ENCODE peak calls at places on chromosomes 12 and 14, in eight cellular contexts. Z, Y, Q, L, T, R, N and M are unnamed samples.

GRCh38 chr12:15772405-15773018 is 16.7 kb downstream of the EPS8 start:
- DNase-seq in R (no peak), T (peak; percentile 43), Y (no peak), L (peak; percentile 55), N (no peak), Z (no peak), Q (no peak), M (no peak)

GRCh38 chr12:92255741-92256140 is 110.1 kb upstream of the BTG1 start:
- DNase-seq in N (no peak), Z (no peak), L (no peak), T (no peak), Q (no peak), Y (no peak), R (no peak), M (no peak)

GRCh38 chr12:57477710-57478681 is 1.7 kb downstream of the ARHGAP9 start:
- DNase-seq in N (peak; percentile 80), Z (no peak), T (no peak), R (no peak), L (no peak), Q (no peak), Y (no peak), M (no peak)

GRCh38 chr14:34254596-34254995 is 207.4 kb downstream of the SPTSSA start:
- DNase-seq in Y (no peak), L (no peak), N (no peak), R (no peak), T (no peak), Z (no peak), Q (no peak), M (no peak)

GRCh38 chr12:109773384-109774011 is 59.7 kb downstream of the TRPV4 start:
- DNase-seq in Q (no peak), L (peak; percentile 30), Z (peak; percentile 45), T (no peak), N (no peak), Y (no peak), R (no peak), M (no peak)

GRCh38 chr12:109760031-109760929 is 46.7 kb downstream of the FAM222A start:
- DNase-seq in R (no peak), Q (no peak), Z (no peak), Y (peak; percentile 76), T (no peak), L (no peak), N (peak; percentile 47), M (no peak)

GRCh38 chr14:81400852-81401251 is 728 bp upstream of the STON2 start:
- DNase-seq in R (peak; percentile 92), L (peak; percentile 100), Y (no peak), Z (peak; percentile 70), N (no peak), Q (no peak), T (peak; percentile 99), M (no peak)

GRCh38 chr12:106247731-106248176 is at the start of gene CKAP4:
- DNase-seq in R (no peak), Y (peak; percentile 91), Q (no peak), Z (peak; percentile 72), T (peak; percentile 71), N (peak; percentile 83), L (peak; percentile 93), M (peak; percentile 94)

GRCh38 chr12:22160396-22161003 is 114.5 kb downstream of the CMAS start:
- DNase-seq in N (no peak), R (no peak), Q (no peak), Y (no peak), T (no peak), L (no peak), Z (no peak), M (no peak)